ENCODE peak calls at places on chromosomes 7 and 10, in seven cellular contexts. V, G, T, A, D, H and C are unnamed samples.
A peak's percentile ranks its signal among the peaks of the same experiment; 100 is the strongest.

GRCh38 chr7:19112290-19113000 is 5.0 kb downstream of the TWIST1 start:
- DNase-seq in T (peak; percentile 63), A (no peak), G (no peak), D (no peak), H (no peak), V (no peak), C (no peak)

GRCh38 chr10:101770331-101771215 is 5.3 kb downstream of the FGF8 start:
- DNase-seq in V (no peak), A (no peak), T (no peak), D (no peak), G (no peak), H (no peak), C (no peak)

GRCh38 chr10:60572511-60573194 is 183.0 kb upstream of the ANK3 start:
- DNase-seq in V (no peak), H (peak; percentile 68), D (peak; percentile 50), G (no peak), A (peak; percentile 13), T (peak; percentile 56), C (no peak)

GRCh38 chr10:65341323-65341922 is 1584.4 kb upstream of the LRRTM3 start:
- DNase-seq in H (no peak), G (no peak), D (no peak), T (no peak), V (no peak), A (no peak), C (no peak)

GRCh38 chr7:121745856-121746255 is 127.1 kb upstream of the PTPRZ1 start:
- DNase-seq in D (no peak), T (no peak), V (no peak), A (no peak), G (no peak), H (no peak), C (no peak)

GRCh38 chr10:59865101-59865500 is 41.3 kb downstream of the CCDC6 start:
- DNase-seq in G (no peak), T (no peak), D (peak; percentile 63), A (no peak), H (peak; percentile 23), V (no peak), C (no peak)

GRCh38 chr10:61136151-61136550 is 192.2 kb upstream of the RHOBTB1 start:
- DNase-seq in H (no peak), T (no peak), D (no peak), G (peak; percentile 7), V (no peak), A (no peak), C (no peak)

GRCh38 chr7:128876127-128876526 is 13.5 kb downstream of the ATP6V1F start:
- DNase-seq in A (no peak), D (no peak), V (no peak), H (no peak), G (no peak), T (no peak), C (no peak)

GRCh38 chr7:47500103-47500563 is 81.8 kb downstream of the TNS3 start:
- DNase-seq in D (no peak), V (no peak), T (no peak), H (no peak), G (no peak), A (no peak), C (no peak)

GRCh38 chr10:75231672-75232581 is 3.8 kb downstream of the COMTD1 start:
- DNase-seq in D (no peak), T (no peak), V (no peak), G (no peak), A (no peak), H (no peak), C (no peak)

GRCh38 chr7:127392182-127392565 is 334 bp downstream of the ZNF800 start:
- DNase-seq in T (peak; percentile 73), V (peak; percentile 70), A (peak; percentile 54), D (peak; percentile 53), H (peak; percentile 79), G (peak; percentile 47), C (peak; percentile 53)

GRCh38 chr10:1183746-1184145 is 127.6 kb downstream of the WDR37 start:
- DNase-seq in V (no peak), D (no peak), A (no peak), H (no peak), G (no peak), T (no peak), C (no peak)

GRCh38 chr10:100579261-100579660 is 43.5 kb downstream of the HIF1AN start:
- DNase-seq in V (no peak), A (no peak), G (no peak), T (no peak), H (no peak), D (no peak), C (no peak)

GRCh38 chr10:110600487-110601101 is 33.1 kb downstream of the SMC3 start:
- DNase-seq in G (peak; percentile 35), T (no peak), V (peak; percentile 8), A (peak; percentile 28), H (peak; percentile 58), D (peak; percentile 69), C (no peak)

GRCh38 chr10:33556581-33556980 is 222.1 kb upstream of the NRP1 start:
- DNase-seq in T (no peak), A (no peak), G (no peak), H (no peak), V (no peak), D (no peak), C (no peak)

GRCh38 chr7:12984117-12984516 is 296.7 kb downstream of the ARL4A start:
- DNase-seq in T (no peak), H (no peak), D (no peak), A (no peak), G (no peak), V (no peak), C (no peak)

GRCh38 chr10:59536151-59536550 is 173.5 kb downstream of the SLC16A9 start:
- DNase-seq in T (no peak), V (no peak), D (no peak), H (no peak), G (no peak), A (no peak), C (no peak)

GRCh38 chr7:71871446-71871845 is 540.7 kb downstream of the CALN1 start:
- DNase-seq in V (no peak), T (no peak), A (no peak), D (peak; percentile 11), H (no peak), G (no peak), C (no peak)

GRCh38 chr7:47978790-47979144 is 648 bp downstream of the HUS1 start:
- DNase-seq in H (no peak), A (no peak), D (no peak), T (no peak), V (no peak), G (no peak), C (no peak)

GRCh38 chr7:5629941-5630340 is 151.5 kb downstream of the RNF216 start:
- DNase-seq in G (no peak), H (peak; percentile 66), T (no peak), D (no peak), V (no peak), A (no peak), C (peak; percentile 13)

GRCh38 chr7:25813381-25813780 is 338.6 kb upstream of the NFE2L3 start:
- DNase-seq in A (no peak), D (no peak), V (no peak), T (no peak), H (no peak), G (no peak), C (no peak)

GRCh38 chr7:83908526-83908925 is 259.6 kb upstream of the SEMA3E start:
- DNase-seq in V (no peak), G (no peak), D (no peak), T (no peak), A (no peak), H (no peak), C (no peak)

GRCh38 chr10:80555415-80555814 is 17.7 kb downstream of the SH2D4B start:
- DNase-seq in G (no peak), A (no peak), H (no peak), D (no peak), V (no peak), T (no peak), C (no peak)

GRCh38 chr10:37952051-37952815 is 24.2 kb downstream of the ZNF25 start:
- DNase-seq in A (no peak), G (no peak), D (no peak), H (no peak), V (no peak), T (no peak), C (no peak)

GRCh38 chr7:156747718-156748117 is 107.1 kb downstream of the RNF32 start:
- DNase-seq in G (no peak), H (no peak), D (no peak), T (no peak), A (no peak), V (no peak), C (no peak)

GRCh38 chr10:22250897-22251605 is 33.2 kb upstream of the EBLN1 start:
- DNase-seq in G (no peak), V (no peak), A (no peak), D (no peak), H (peak; percentile 16), T (no peak), C (no peak)